ENCODE peak calls at places on chromosomes 6 and 20, in five cellular contexts. D is CD8-positive, alpha-beta T cell; C is neural progenitor cell; Z is pancreas; B is tibial nerve. A is an unnamed sample. For H3K27me3, the result is how much of the 10 kb centered on the place peaks cover.

GRCh38 chr20:56422131-56422823 is 10.2 kb downstream of the CASS4 start:
- DNase-seq in D (no peak), C (no peak), Z (no peak), B (no peak), A (no peak)

GRCh38 chr6:166106076-166106686 is 61.5 kb downstream of the TBXT start:
- DNase-seq in D (peak), C (peak), Z (peak), B (peak), A (peak)

GRCh38 chr6:161138545-161139303 is 135.1 kb downstream of the AGPAT4 start:
- DNase-seq in D (no peak), C (no peak), Z (no peak), B (no peak), A (no peak)

GRCh38 chr6:79413562-79414002 is 123.6 kb downstream of the LCA5 start:
- DNase-seq in D (no peak), C (no peak), Z (no peak), B (no peak), A (no peak)

GRCh38 chr20:9202440-9203080 is 133.7 kb downstream of the PLCB4 start:
- DNase-seq in D (no peak), C (no peak), Z (no peak), B (no peak), A (no peak)

GRCh38 chr6:3280091-3280490 is 21.3 kb downstream of the PSMG4 start:
- DNase-seq in D (no peak), C (no peak), Z (peak), B (no peak), A (no peak)

GRCh38 chr20:62905536-62906117 is 20.7 kb downstream of the DIDO1 start:
- DNase-seq in D (no peak), C (no peak), Z (no peak), B (no peak), A (no peak)

GRCh38 chr20:44911264-44911921 is 1.5 kb downstream of the PABPC1L start:
- DNase-seq in D (peak), C (peak), Z (peak), B (no peak), A (peak)

GRCh38 chr6:136403166-136403980 is 113.7 kb upstream of the BCLAF1 start:
- DNase-seq in D (no peak), C (no peak), Z (no peak), B (no peak), A (no peak)

GRCh38 chr6:137001977-137002302 is 42.8 kb downstream of the IL20RA start:
- DNase-seq in D (no peak), C (no peak), Z (no peak), B (no peak), A (no peak)

GRCh38 chr6:40950986-40951730 is 87.9 kb downstream of the UNC5CL start:
- DNase-seq in D (no peak), C (no peak), Z (no peak), B (no peak), A (no peak)

GRCh38 chr6:153312633-153313032 is 181.6 kb upstream of the RGS17 start:
- DNase-seq in D (peak), C (peak), Z (peak), B (no peak), A (no peak)

DNA sequence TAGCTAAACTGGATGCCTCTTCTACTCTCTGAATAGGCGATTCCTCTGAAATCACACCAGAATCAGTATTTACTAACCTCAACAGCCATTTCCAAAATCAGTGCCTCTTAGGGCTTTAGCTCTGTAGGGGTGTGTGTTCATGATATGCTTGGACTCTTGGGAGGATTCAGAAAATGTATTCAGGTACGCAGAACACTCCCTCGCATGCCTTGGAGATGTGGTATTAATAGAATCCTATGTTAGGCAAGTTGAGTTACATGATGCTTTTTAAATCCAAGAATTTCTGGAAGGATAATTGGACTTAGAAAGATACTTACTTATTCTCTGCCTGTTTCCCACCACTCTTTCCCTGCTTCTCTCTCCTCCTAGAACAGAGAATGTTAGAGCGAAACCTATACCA is 31.8 kb upstream of the PBOV1 start:
- DNase-seq in D (no peak), C (no peak), Z (no peak), B (no peak), A (no peak)
- TF ChIP-seq CTCF in D (no peak), C (no peak), Z (no peak), B (no peak), A (no peak)

GRCh38 chr20:47576516-47577033 is 74.9 kb downstream of the NCOA3 start:
- DNase-seq in D (no peak), C (peak), Z (peak), B (no peak), A (no peak)
- H3K27ac ChIP-seq in D (no peak), C (no peak), Z (peak), B (peak), A (no peak)

GRCh38 chr6:168347615-168348014 is 28.0 kb upstream of the DACT2 start:
- DNase-seq in D (no peak), C (no peak), Z (no peak), B (no peak), A (no peak)
- H3K27me3 ChIP-seq in D (under half), C (under half), Z (under half), B (under half), A (under half)

GRCh38 chr6:1871936-1872335 is 262.2 kb downstream of the FOXC1 start:
- DNase-seq in D (no peak), C (peak), Z (peak), B (no peak), A (no peak)
- TF ChIP-seq CTCF in D (no peak), C (no peak), Z (no peak), B (no peak), A (no peak)

DNA sequence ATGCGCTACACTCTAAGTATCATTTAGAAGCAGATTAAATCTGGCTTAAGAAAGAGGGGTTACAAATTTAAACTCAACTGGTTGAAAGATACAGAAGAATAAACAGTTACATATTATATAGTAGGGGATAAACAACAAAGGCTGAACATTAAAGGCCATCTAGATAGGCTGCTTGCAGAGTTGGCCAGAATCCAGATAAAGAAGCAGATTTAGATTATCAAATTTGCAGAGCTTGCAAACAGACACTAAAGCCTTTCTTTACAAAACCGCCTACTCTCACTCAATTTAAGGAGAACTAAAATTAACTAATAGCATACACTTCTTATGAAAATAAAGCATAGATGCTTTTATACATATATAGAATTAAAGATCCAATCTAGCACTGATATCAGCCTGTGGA is 93.1 kb downstream of the SESN1 start:
- DNase-seq in D (no peak), C (no peak), Z (no peak), B (no peak), A (no peak)
- H3K27ac ChIP-seq in D (no peak), C (no peak), Z (peak), B (peak), A (no peak)

DNA sequence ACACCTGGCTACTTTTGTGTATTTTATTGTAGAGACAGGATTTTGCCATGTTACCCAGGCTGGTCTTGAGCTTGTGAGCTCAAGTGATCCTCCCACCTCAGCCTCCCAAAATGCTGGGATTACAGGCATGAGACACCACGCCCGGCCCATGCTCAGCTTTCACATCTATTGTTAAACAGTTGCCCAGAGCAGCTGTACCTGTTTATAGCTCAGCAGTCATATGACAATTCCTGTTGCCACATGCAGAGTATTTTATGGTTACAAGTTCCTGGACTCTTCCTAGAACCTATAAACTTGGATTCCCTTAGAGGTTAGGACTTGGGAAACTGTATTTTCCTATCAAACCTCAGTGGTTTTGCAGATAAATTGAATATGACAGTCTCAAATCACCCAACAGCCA is 188.3 kb upstream of the KCNG1 start:
- DNase-seq in D (no peak), C (no peak), Z (no peak), B (no peak), A (no peak)
- H3K27me3 ChIP-seq in D (under half), C (under half), Z (under half), B (under half), A (half or more)

GRCh38 chr6:71349395-71349794 is 60.8 kb downstream of the OGFRL1 start:
- DNase-seq in D (no peak), C (peak), Z (no peak), B (no peak), A (no peak)
- TF ChIP-seq CTCF in D (peak), C (peak), Z (peak), B (peak), A (peak)

DNA sequence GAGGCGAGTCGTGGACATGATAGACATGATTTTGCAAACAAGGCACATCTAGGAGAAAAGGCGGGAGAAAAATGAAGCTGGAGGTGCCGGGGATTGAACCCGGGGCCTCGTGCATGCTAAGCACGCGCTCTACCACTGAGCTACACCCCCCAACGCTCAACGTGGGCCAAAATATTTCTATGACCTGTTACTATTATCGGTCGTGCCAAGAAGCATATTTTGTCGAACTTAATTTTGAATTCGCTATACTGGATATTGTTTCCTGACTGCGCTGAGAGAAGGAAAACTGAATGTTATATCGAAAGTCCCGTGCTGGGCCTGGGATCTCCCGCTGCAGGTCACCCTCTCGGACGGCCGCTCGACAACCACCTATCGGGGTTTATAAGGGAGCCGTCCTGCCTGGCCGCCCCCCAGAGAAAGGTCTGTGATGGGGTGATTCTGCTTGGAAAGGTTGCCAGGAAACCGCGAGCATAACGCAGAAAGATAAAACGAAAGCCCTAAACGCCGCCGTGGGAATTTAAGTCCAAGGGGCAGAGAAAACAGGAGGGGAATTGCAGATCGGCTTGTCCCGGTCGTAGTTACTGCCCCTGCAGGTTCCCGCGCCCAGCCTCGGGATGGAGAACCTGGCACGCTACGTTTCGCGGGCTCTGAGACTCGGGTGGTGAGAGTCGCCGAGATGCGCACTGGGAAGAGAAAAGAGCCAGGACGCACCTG is 60.0 kb downstream of the TRIM27 start:
- DNase-seq in D (peak), C (peak), Z (peak), B (peak), A (peak)
- H3K27ac ChIP-seq in D (peak), C (no peak), Z (peak), B (peak), A (peak)

A was measured in CD4-positive, alpha-beta T cell.